ENCODE peak calls at places on chromosomes 13 and 19, in seven cellular contexts. V is HepG2, R is IMR-90, H is HCT116, K is GM12878, L is H1, T is K562. I is an unnamed sample.

GRCh38 chr19:12364391-12365093 is 941 bp downstream of the ZNF442 start:
- DNase-seq in H (no peak), T (peak), K (no peak), L (no peak), V (no peak), R (peak), I (peak)

GRCh38 chr13:34627905-34628682 is 314.0 kb upstream of the NBEA start:
- DNase-seq in K (no peak), R (no peak), H (no peak), T (no peak), V (no peak), L (no peak), I (no peak)

GRCh38 chr19:6588508-6589345 is 2.2 kb downstream of the CD70 start:
- DNase-seq in H (no peak), V (no peak), K (no peak), L (no peak), T (no peak), R (no peak), I (no peak)

GRCh38 chr13:48531416-48532145 is 1.3 kb downstream of the RCBTB2 start:
- DNase-seq in T (peak), R (no peak), V (peak), L (no peak), K (peak), H (no peak), I (no peak)

GRCh38 chr13:28705734-28706133 is 13.0 kb downstream of the SLC46A3 start:
- DNase-seq in L (no peak), R (peak), V (no peak), T (no peak), K (no peak), H (no peak), I (no peak)

GRCh38 chr19:2454962-2455409 is 1.8 kb downstream of the LMNB2 start:
- DNase-seq in V (no peak), T (no peak), L (no peak), K (no peak), H (no peak), R (no peak), I (no peak)

GRCh38 chr19:4474504-4475136 is 2.5 kb downstream of the HDGFL2 start:
- DNase-seq in L (peak), V (no peak), H (no peak), R (peak), T (peak), K (no peak), I (peak)

GRCh38 chr13:47723898-47724297 is 277.2 kb downstream of the SUCLA2 start:
- DNase-seq in R (no peak), K (no peak), L (no peak), H (no peak), T (no peak), V (no peak), I (no peak)

GRCh38 chr19:7541481-7541824 is 5.9 kb downstream of the PNPLA6 start:
- DNase-seq in H (no peak), K (no peak), R (no peak), L (no peak), V (no peak), T (no peak), I (no peak)

GRCh38 chr19:34118879-34119748 is 53.2 kb upstream of the LSM14A start:
- DNase-seq in R (no peak), T (no peak), V (no peak), K (no peak), L (no peak), H (no peak), I (no peak)

GRCh38 chr19:2722541-2723344 is 1.6 kb upstream of the DIRAS1 start:
- DNase-seq in L (no peak), V (no peak), H (no peak), R (peak), K (no peak), T (peak), I (no peak)

GRCh38 chr19:46646402-46646801 is 10.4 kb upstream of the GNG8 start:
- DNase-seq in V (no peak), T (peak), L (no peak), R (no peak), K (no peak), H (no peak), I (no peak)

GRCh38 chr19:4191044-4191443 is 8.6 kb downstream of the ANKRD24 start:
- DNase-seq in L (no peak), V (no peak), K (no peak), H (no peak), R (no peak), T (no peak), I (no peak)

GRCh38 chr19:15419413-15420025 is 731 bp upstream of the AKAP8L start:
- DNase-seq in K (no peak), T (peak), L (no peak), H (no peak), R (no peak), V (no peak), I (no peak)

GRCh38 chr13:111256946-111257345 is 63.5 kb upstream of the TEX29 start:
- DNase-seq in H (no peak), T (no peak), R (no peak), V (no peak), L (no peak), K (no peak), I (no peak)

GRCh38 chr19:16226184-16226591 is 28.5 kb downstream of the AP1M1 start:
- DNase-seq in L (no peak), H (no peak), V (no peak), T (no peak), R (no peak), K (no peak), I (no peak)

GRCh38 chr13:108575430-108575829 is 54.0 kb upstream of the MYO16 start:
- DNase-seq in V (no peak), K (peak), R (no peak), T (no peak), L (no peak), H (no peak), I (no peak)

GRCh38 chr19:40433391-40434216 is 7.8 kb upstream of the SERTAD1 start:
- DNase-seq in V (peak), T (peak), H (no peak), R (peak), L (no peak), K (no peak), I (peak)

GRCh38 chr13:97134364-97135095 is 87.6 kb upstream of the MBNL2 start:
- DNase-seq in R (peak), H (no peak), V (no peak), K (no peak), L (no peak), T (no peak), I (no peak)

GRCh38 chr13:94431569-94431968 is 47.9 kb downstream of the DCT start:
- DNase-seq in T (no peak), K (no peak), R (peak), V (no peak), H (no peak), L (no peak), I (no peak)

GRCh38 chr19:50214699-50215543 is 11.5 kb downstream of the MYH14 start:
- DNase-seq in L (no peak), V (no peak), H (peak), R (no peak), K (no peak), T (no peak), I (no peak)

GRCh38 chr19:1243768-1244692 is 2.5 kb downstream of the ATP5F1D start:
- DNase-seq in H (no peak), T (peak), R (peak), K (no peak), V (peak), L (no peak), I (peak)

GRCh38 chr19:19540707-19541515 is 2.8 kb downstream of the CILP2 start:
- DNase-seq in H (peak), L (peak), K (no peak), V (no peak), T (peak), R (no peak), I (no peak)

GRCh38 chr19:28586501-28586900 is 626.5 kb downstream of the UQCRFS1 start:
- DNase-seq in L (no peak), V (no peak), H (no peak), K (no peak), T (no peak), R (no peak), I (no peak)

GRCh38 chr13:25084101-25084500 is 11.8 kb upstream of the PABPC3 start:
- DNase-seq in V (no peak), K (no peak), T (no peak), R (no peak), L (no peak), H (no peak), I (no peak)

GRCh38 chr13:42478531-42479156 is 95.3 kb upstream of the TNFSF11 start:
- DNase-seq in V (no peak), T (no peak), L (no peak), R (peak), K (no peak), H (peak), I (peak)

GRCh38 chr13:36445278-36445677 is 13.0 kb downstream of the CCNA1 start:
- DNase-seq in R (no peak), H (no peak), T (no peak), K (no peak), L (no peak), V (no peak), I (no peak)

GRCh38 chr19:53237114-53237777 is 17.4 kb downstream of the ZNF677 start:
- DNase-seq in R (no peak), H (no peak), T (no peak), K (no peak), L (no peak), V (no peak), I (no peak)

GRCh38 chr13:45370922-45371406 is 30.0 kb upstream of the TPT1 start:
- DNase-seq in T (peak), R (peak), V (no peak), K (no peak), L (peak), H (no peak), I (peak)

GRCh38 chr19:4380254-4380727 is 20.1 kb downstream of the SH3GL1 start:
- DNase-seq in R (no peak), L (no peak), V (no peak), H (no peak), K (no peak), T (no peak), I (no peak)

GRCh38 chr13:47639716-47640447 is 361.2 kb downstream of the SUCLA2 start:
- DNase-seq in V (no peak), L (no peak), T (no peak), H (no peak), K (no peak), R (no peak), I (no peak)

GRCh38 chr19:2900296-2901252 is at the start of gene ZNF57:
- DNase-seq in V (peak), R (peak), K (peak), L (peak), H (peak), T (peak), I (peak)

GRCh38 chr19:16660763-16661479 is at the start of gene TMEM38A:
- DNase-seq in V (no peak), K (no peak), T (peak), H (no peak), L (no peak), R (no peak), I (no peak)

GRCh38 chr19:8396563-8397203 is 6.5 kb downstream of the RAB11B start:
- DNase-seq in H (no peak), V (peak), R (peak), T (peak), K (peak), L (no peak), I (peak)

GRCh38 chr19:57559008-57559403 is 657 bp downstream of the ZNF550 start:
- DNase-seq in T (peak), L (no peak), H (no peak), V (peak), R (no peak), K (no peak), I (peak)

GRCh38 chr13:52994865-52995264 is 33.7 kb upstream of the OLFM4 start:
- DNase-seq in V (no peak), H (no peak), T (no peak), L (no peak), K (no peak), R (no peak), I (no peak)

GRCh38 chr13:27138457-27139093 is 33.0 kb downstream of the USP12 start:
- DNase-seq in R (no peak), V (no peak), K (no peak), H (no peak), L (no peak), T (peak), I (peak)

GRCh38 chr13:27135023-27135422 is 36.6 kb downstream of the USP12 start:
- DNase-seq in L (no peak), R (no peak), H (no peak), T (no peak), K (no peak), V (no peak), I (peak)

GRCh38 chr13:27139565-27139964 is 32.0 kb downstream of the USP12 start:
- DNase-seq in K (no peak), L (no peak), T (no peak), V (no peak), R (no peak), H (no peak), I (no peak)

GRCh38 chr13:27140060-27140459 is 31.6 kb downstream of the USP12 start:
- DNase-seq in T (no peak), H (no peak), V (no peak), L (no peak), R (no peak), K (no peak), I (no peak)

DNA sequence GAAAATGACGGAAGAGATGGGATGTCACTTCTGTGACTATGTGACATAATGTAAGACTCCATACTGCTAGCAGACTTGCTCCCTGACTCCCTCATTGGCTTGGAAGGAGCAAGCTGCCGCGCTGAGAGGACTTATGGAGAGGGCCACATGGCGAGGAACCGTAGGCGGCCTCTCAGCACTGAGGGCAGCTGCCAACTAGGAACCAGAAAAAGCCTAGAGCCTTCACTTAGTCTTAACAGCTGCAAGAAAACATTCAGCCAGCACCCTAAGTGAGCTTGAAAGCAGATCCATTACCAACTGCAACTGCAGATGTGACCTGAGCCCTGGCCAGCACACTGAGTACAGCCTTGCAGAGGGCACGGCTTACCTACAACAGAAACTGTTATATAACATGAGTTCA is 33.9 kb downstream of the USP12 start:
- DNase-seq in K (no peak), V (no peak), T (peak), H (no peak), L (no peak), R (no peak), I (no peak)
- TF ChIP-seq POLR2A in K (no peak), V (no peak), T (no peak), H (no peak), L (no peak), R (no peak), I (no peak)

GRCh38 chr19:39310558-39311311 is 9.9 kb downstream of the LRFN1 start:
- DNase-seq in T (peak), L (no peak), R (no peak), K (no peak), H (no peak), V (no peak), I (no peak)
- H2AFZ ChIP-seq in T (peak), L (no peak), R (no peak), K (no peak), H (no peak), V (no peak), I (no peak)

DNA sequence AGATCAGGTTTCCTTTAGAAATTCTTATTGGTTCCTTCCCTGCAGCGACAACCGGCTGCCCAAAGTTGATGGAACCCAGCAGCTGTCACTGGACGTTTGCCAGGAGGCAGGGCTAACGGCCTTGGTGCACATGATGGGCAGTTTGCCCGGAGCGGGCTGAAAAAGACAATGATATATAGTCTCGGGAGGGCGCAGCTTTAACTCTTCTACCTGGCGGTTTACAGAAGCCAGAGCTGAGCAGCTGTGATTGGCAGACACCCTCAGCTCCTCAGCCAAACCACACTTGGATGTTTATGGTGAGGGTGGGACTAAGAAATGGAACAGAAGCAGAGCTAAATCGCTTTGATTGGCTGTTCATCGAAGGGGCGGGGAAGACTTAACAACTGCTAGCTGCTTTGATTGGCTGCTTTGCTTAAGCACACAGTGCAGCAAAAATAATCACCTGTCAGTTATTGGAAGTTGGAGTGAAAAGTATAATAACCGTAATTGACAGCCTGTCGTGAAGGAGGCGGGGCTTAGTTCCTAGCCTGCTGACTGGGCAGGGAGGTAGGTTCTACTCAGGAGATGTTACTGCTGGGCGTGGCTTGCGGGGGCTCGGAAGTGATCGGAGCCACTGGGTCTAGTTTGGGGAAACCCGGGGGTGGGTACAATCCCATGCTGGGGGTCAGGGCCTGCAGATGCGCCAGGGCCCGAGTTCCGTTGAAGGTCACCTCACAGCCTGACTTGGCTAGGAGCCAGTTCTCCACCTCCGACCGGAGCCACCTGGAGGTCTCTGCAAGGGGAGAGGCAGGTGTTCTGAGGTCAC is 7.5 kb downstream of the EMP3 start:
- DNase-seq in H (peak), K (peak), R (peak), V (peak), T (peak), L (no peak), I (peak)
- TF ChIP-seq POLR2A in H (no peak), K (peak), R (peak), V (no peak), T (peak), L (no peak), I (no peak)

DNA sequence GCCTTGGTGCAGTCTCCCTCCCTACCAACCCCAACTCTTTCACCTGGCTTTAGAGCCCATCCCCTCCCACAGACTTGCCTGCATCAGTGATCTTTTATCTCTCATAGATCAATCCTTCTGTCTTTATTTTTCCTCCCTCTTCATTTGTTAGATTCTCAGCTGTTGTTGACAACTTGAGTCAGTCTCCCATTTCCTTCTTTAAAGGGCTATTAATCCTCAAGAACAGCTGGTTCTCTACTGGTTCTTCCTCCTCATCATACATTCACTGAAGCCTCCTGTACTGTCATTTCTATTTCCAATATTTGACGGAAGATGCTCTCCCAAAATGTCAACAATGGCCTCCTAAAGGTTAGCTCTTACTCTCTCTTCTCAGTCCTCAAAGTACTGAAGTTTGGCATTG is 408.2 kb downstream of the TBC1D4 start:
- DNase-seq in V (no peak), L (no peak), R (no peak), T (no peak), K (no peak), H (no peak), I (no peak)
- H2AFZ ChIP-seq in V (no peak), L (no peak), R (no peak), T (no peak), K (no peak), H (no peak), I (no peak)

DNA sequence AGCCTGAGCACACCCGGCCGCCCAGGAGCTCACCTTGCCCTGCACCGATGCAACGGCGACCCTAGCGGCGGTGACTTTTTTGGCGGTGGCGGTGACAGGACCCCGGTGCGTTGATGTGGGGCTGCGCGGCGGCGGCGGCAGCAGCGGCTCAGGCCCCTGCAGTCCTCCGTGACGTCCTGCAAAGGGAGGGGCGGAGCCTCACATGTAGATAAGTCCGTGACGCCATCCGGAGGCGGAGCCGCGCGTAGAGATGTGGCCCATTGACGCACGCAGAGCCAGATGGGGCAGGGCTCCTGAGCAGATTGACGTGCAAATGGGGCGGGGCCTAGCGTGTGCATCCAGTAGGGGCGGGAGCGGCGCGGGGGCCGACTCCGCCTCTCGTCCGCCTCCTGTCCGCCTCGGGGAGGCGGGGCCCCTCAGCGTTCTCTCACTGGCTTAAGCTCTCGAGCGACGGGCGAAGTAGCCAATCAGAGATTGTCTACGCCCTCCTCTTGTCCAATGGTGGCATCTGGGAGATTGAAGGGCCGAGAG is at the start of gene RAB3A:
- DNase-seq in K (peak), L (peak), R (peak), T (peak), V (peak), H (peak), I (peak)
- TF ChIP-seq POLR2A in K (peak), L (no peak), R (peak), T (no peak), V (no peak), H (no peak), I (no peak)

GRCh38 chr19:43563816-43564215 is 11.5 kb downstream of the XRCC1 start:
- DNase-seq in H (no peak), K (no peak), T (no peak), V (no peak), L (no peak), R (no peak), I (no peak)
- H2AFZ ChIP-seq in H (no peak), K (no peak), T (no peak), V (no peak), L (no peak), R (no peak), I (no peak)

DNA sequence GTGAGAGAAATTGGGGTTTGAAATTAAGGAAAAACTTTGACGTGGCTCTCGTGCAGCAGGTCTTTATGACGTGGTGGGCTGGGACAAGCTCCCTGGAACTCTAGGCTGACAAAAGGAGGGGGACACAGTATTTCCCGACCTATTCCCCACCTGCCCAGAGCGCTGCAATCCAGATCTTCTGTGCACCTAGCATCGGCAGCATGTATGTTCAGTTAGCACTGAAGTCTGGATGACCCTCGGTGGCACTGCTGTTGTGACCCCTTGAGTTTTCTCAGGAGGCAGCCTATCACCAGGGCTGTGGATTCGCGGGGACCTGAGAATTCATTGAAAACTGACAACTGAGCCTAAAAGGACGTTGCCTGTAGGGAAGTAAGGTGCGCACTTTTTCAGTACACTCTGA is 9.1 kb upstream of the ZNF536 start:
- DNase-seq in K (no peak), T (no peak), L (no peak), R (no peak), V (no peak), H (no peak), I (no peak)
- TF ChIP-seq POLR2A in K (no peak), T (no peak), L (no peak), R (no peak), V (no peak), H (no peak), I (no peak)